ENCODE peak calls at places on chromosomes 4 and X, in eight cellular contexts. E is AG04449, I is colonic mucosa, N is fibroblast of pulmonary artery, O is fibroblast of the aortic adventitia, R is left ventricle myocardium inferior, U is H9, Q is WERI-Rb-1. P is an unnamed sample.

GRCh38 chrX:17441965-17442364 is 67.0 kb downstream of the NHS start:
- DNase-seq in U (no peak), R (no peak), O (peak), E (no peak), Q (no peak), N (peak), I (no peak), P (no peak)

GRCh38 chr4:1234811-1235292 is 14.1 kb downstream of the CTBP1 start:
- DNase-seq in Q (no peak), N (no peak), E (no peak), U (no peak), R (peak), O (no peak), I (no peak), P (no peak)

GRCh38 chr4:23978031-23978430 is 88.2 kb upstream of the PPARGC1A start:
- DNase-seq in O (no peak), N (no peak), E (no peak), I (no peak), Q (no peak), R (no peak), U (no peak), P (no peak)

GRCh38 chr4:137909910-137910309 is 332.2 kb downstream of the SLC7A11 start:
- DNase-seq in O (no peak), Q (no peak), N (no peak), I (no peak), U (peak), E (no peak), R (no peak), P (no peak)

GRCh38 chr4:122577808-122578781 is 42.8 kb downstream of the IL21 start:
- DNase-seq in Q (peak), E (peak), I (peak), O (peak), U (no peak), N (peak), R (no peak), P (no peak)

GRCh38 chr4:96598465-96598864 is 758.6 kb downstream of the PDHA2 start:
- DNase-seq in Q (no peak), R (peak), U (no peak), I (no peak), E (no peak), O (no peak), N (peak), P (no peak)

GRCh38 chr4:24794916-24795665 is at the start of gene SOD3:
- DNase-seq in Q (no peak), U (peak), I (peak), O (peak), E (no peak), N (peak), R (peak), P (peak)

GRCh38 chr4:124783847-124784246 is 71.3 kb upstream of the ANKRD50 start:
- DNase-seq in R (no peak), I (no peak), Q (no peak), U (no peak), N (peak), O (no peak), E (peak), P (no peak)

GRCh38 chr4:73614468-73614867 is 5.8 kb downstream of the RASSF6 start:
- DNase-seq in O (no peak), I (no peak), E (no peak), N (no peak), U (no peak), R (no peak), Q (no peak), P (no peak)

GRCh38 chr4:180664766-180665368 is 1578.3 kb upstream of the TENM3 start:
- DNase-seq in N (peak), I (peak), O (peak), R (no peak), E (peak), Q (peak), U (peak), P (peak)

GRCh38 chr4:58247792-58248191 is 1137.6 kb upstream of the IGFBP7 start:
- DNase-seq in I (no peak), N (peak), U (peak), E (no peak), O (no peak), R (no peak), Q (peak), P (no peak)

GRCh38 chrX:85630901-85631300 is 251.4 kb upstream of the POF1B start:
- DNase-seq in N (no peak), U (no peak), E (no peak), I (no peak), R (no peak), Q (no peak), O (no peak), P (no peak)

GRCh38 chrX:103518571-103518970 is 718 bp downstream of the RAB40A start:
- DNase-seq in R (no peak), E (no peak), Q (no peak), I (no peak), U (no peak), O (no peak), N (peak), P (no peak)

GRCh38 chrX:15522464-15522863 is 21.9 kb downstream of the BMX start:
- DNase-seq in E (no peak), I (no peak), Q (no peak), U (no peak), R (no peak), O (no peak), N (no peak), P (no peak)

GRCh38 chr4:82217986-82218715 is 155.6 kb downstream of the HNRNPD start:
- DNase-seq in I (no peak), O (peak), Q (peak), N (peak), R (no peak), E (no peak), U (no peak), P (no peak)

GRCh38 chr4:135243960-135244561 is 1042.5 kb upstream of the PABPC4L start:
- DNase-seq in I (no peak), E (no peak), R (no peak), O (no peak), U (no peak), Q (peak), N (no peak), P (no peak)

GRCh38 chr4:113574636-113575103 is 186.9 kb downstream of the CAMK2D start:
- DNase-seq in I (no peak), O (peak), N (peak), Q (peak), U (no peak), E (no peak), R (no peak), P (peak)

GRCh38 chrX:68018248-68019203 is 414.8 kb downstream of the OPHN1 start:
- DNase-seq in U (peak), N (peak), I (no peak), E (no peak), R (no peak), O (peak), Q (peak), P (no peak)

GRCh38 chr4:185421366-185422124 is 4.2 kb downstream of the UFSP2 start:
- DNase-seq in N (peak), I (no peak), E (peak), R (no peak), Q (no peak), O (peak), U (no peak), P (no peak)

GRCh38 chrX:2627272-2627867 is 63.7 kb upstream of the CD99 start:
- DNase-seq in E (no peak), Q (peak), R (no peak), U (peak), N (peak), I (peak), O (peak), P (no peak)

GRCh38 chr4:24980064-24980690 is 50.6 kb downstream of the LGI2 start:
- DNase-seq in U (peak), N (peak), E (peak), Q (peak), I (peak), O (peak), R (no peak), P (no peak)

GRCh38 chr4:78058591-78059523 is 1.7 kb downstream of the FRAS1 start:
- DNase-seq in U (peak), I (peak), R (peak), O (peak), E (no peak), N (peak), Q (peak), P (no peak)

GRCh38 chr4:148574502-148574901 is 132.3 kb upstream of the NR3C2 start:
- DNase-seq in O (no peak), I (no peak), Q (no peak), R (no peak), E (no peak), N (peak), U (no peak), P (peak)

GRCh38 chr4:184477201-184477999 is 3.0 kb upstream of the IRF2 start:
- DNase-seq in Q (no peak), R (no peak), E (no peak), U (no peak), I (no peak), N (no peak), O (no peak), P (no peak)

GRCh38 chr4:52824603-52825310 is 37.4 kb upstream of the RASL11B start:
- DNase-seq in Q (no peak), N (peak), O (peak), E (no peak), U (peak), I (no peak), R (peak), P (peak)

GRCh38 chr4:185912779-185913178 is 100.8 kb upstream of the SORBS2 start:
- DNase-seq in N (no peak), Q (no peak), O (no peak), U (no peak), I (no peak), E (no peak), R (no peak), P (no peak)

GRCh38 chr4:71559957-71560541 is 221.2 kb downstream of the SLC4A4 start:
- DNase-seq in R (no peak), I (no peak), U (no peak), N (peak), O (peak), E (no peak), Q (no peak), P (no peak)

GRCh38 chr4:2893772-2894171 is 50.1 kb downstream of the ADD1 start:
- DNase-seq in I (no peak), O (peak), E (no peak), U (no peak), Q (no peak), N (peak), R (no peak), P (no peak)

GRCh38 chr4:13523591-13524503 is 20.5 kb downstream of the NKX3-2 start:
- DNase-seq in Q (peak), E (no peak), R (no peak), I (no peak), N (no peak), U (no peak), O (no peak), P (no peak)

DNA sequence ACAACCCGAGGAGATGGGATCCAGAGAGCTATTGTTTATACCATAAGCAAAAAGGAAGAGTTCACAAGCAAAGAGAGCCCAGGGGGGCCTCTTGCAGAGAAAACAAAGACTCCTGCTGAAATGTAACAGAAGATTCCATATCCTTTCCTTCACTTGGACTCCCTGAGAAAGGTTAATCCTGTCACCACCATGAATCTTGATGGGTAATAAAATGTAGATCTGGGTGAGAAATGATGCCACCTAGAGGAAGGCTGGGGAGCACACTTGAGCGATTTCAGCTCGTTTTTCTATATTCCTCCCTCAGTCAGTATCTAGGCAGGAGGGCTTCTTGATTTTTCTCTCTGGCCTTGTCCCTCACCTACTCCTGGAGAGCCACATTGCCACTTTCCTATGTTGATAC is 10.2 kb upstream of the KCNE5 start:
- DNase-seq in R (no peak), Q (no peak), N (peak), I (no peak), U (peak), O (peak), E (no peak), P (no peak)
- TF ChIP-seq CTCF in R (peak), Q (peak), N (peak), I (peak), U (peak), O (peak), E (peak), P (peak)

GRCh38 chrX:13851996-13852695 is 35.3 kb upstream of the GPM6B start:
- DNase-seq in I (no peak), U (no peak), Q (no peak), R (no peak), O (no peak), N (no peak), E (no peak), P (no peak)
- TF ChIP-seq CTCF in I (no peak), U (no peak), Q (no peak), R (no peak), O (no peak), N (no peak), E (no peak), P (no peak)

GRCh38 chr4:178273168-178273567 is 830.9 kb upstream of the AGA start:
- DNase-seq in R (no peak), U (no peak), N (no peak), O (no peak), E (no peak), I (no peak), Q (no peak), P (no peak)

GRCh38 chr4:178271386-178271785 is 829.1 kb upstream of the AGA start:
- DNase-seq in Q (no peak), N (no peak), E (no peak), R (no peak), O (no peak), U (no peak), I (no peak), P (no peak)

GRCh38 chr4:178275671-178276360 is 833.6 kb upstream of the AGA start:
- DNase-seq in O (no peak), N (no peak), U (peak), I (no peak), E (no peak), R (no peak), Q (peak), P (no peak)
- TF ChIP-seq CTCF in O (no peak), N (no peak), U (peak), I (no peak), E (no peak), R (no peak), Q (peak), P (peak)

DNA sequence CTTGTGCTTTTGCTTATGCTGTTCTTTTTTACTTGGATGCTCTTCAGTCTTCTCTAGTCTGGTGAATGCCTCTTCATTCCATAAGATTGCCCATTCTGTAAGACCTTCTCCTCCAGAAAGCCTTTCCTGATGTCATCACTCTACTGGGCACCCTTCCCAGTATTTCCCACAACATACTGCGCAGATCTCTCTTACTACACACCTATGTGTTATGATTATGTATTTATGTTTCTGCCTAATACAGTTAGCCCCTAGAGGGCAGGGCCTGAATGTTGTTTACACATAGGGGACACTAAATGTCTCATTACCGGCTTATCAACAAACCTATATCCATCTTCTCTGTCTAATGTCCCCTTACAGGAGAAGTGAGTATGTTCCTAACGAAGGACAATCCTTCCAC is 21.1 kb downstream of the AIFM1 start:
- DNase-seq in O (peak), Q (no peak), I (no peak), N (peak), R (no peak), E (no peak), U (no peak), P (no peak)
- TF ChIP-seq CTCF in O (peak), Q (no peak), I (no peak), N (peak), R (no peak), E (no peak), U (no peak), P (no peak)

GRCh38 chr4:8038083-8038482 is 98.4 kb upstream of the AFAP1 start:
- DNase-seq in Q (no peak), R (no peak), E (no peak), I (no peak), U (no peak), O (no peak), N (no peak), P (no peak)

GRCh38 chr4:8033776-8034528 is 94.3 kb upstream of the AFAP1 start:
- DNase-seq in O (no peak), U (no peak), Q (no peak), E (no peak), I (no peak), R (no peak), N (no peak), P (no peak)

GRCh38 chr4:8037150-8037769 is 97.6 kb upstream of the AFAP1 start:
- DNase-seq in U (no peak), N (no peak), I (no peak), E (no peak), O (no peak), Q (no peak), R (no peak), P (no peak)

GRCh38 chr4:8033067-8033755 is 93.5 kb upstream of the AFAP1 start:
- DNase-seq in E (no peak), R (no peak), N (no peak), Q (no peak), I (no peak), U (no peak), O (no peak), P (no peak)

GRCh38 chr4:8035371-8035780 is 95.7 kb upstream of the AFAP1 start:
- DNase-seq in R (no peak), N (peak), Q (no peak), I (no peak), U (no peak), O (peak), E (no peak), P (peak)
- TF ChIP-seq CTCF in R (no peak), N (no peak), Q (no peak), I (no peak), U (no peak), O (no peak), E (no peak), P (no peak)

GRCh38 chr4:15638418-15638817 is 16.7 kb downstream of the FBXL5 start:
- DNase-seq in Q (no peak), I (no peak), O (no peak), E (no peak), R (no peak), N (no peak), U (no peak), P (no peak)
- TF ChIP-seq CTCF in Q (no peak), I (no peak), O (no peak), E (no peak), R (no peak), N (no peak), U (no peak), P (no peak)

GRCh38 chr4:139509727-139510410 is 46.1 kb downstream of the SETD7 start:
- DNase-seq in O (no peak), N (peak), E (no peak), R (no peak), Q (peak), I (no peak), U (peak), P (no peak)
- TF ChIP-seq CTCF in O (peak), N (peak), E (peak), R (peak), Q (peak), I (no peak), U (peak), P (peak)

GRCh38 chr4:102449751-102450352 is 51.3 kb upstream of the NFKB1 start:
- DNase-seq in R (no peak), O (peak), Q (peak), I (peak), U (peak), E (no peak), N (peak), P (no peak)
- TF ChIP-seq CTCF in R (peak), O (peak), Q (peak), I (peak), U (peak), E (peak), N (peak), P (peak)

P was measured in kidney epithelial cell.